ENCODE peak calls at places on chromosome 3, in five cellular contexts. G is mucosa of gallbladder; S is NCI-H526 treated with DMSO at 0.1 percent for 48 hours; M is activated T-cell treated with anti-CD3 and anti-CD28 coated beads, Interleukin-2, amount 50 U/mL, for 72 hours; J is NCI-H774. K is an unnamed sample.

GRCh38 chr3:11382146-11382545 is 109.9 kb downstream of the ATG7 start:
- DNase-seq in G (no peak), S (no peak), M (no peak), J (no peak), K (no peak)

GRCh38 chr3:193744822-193745684 is 152.0 kb downstream of the OPA1 start:
- DNase-seq in G (no peak), S (no peak), M (no peak), J (peak; percentile 58), K (peak; percentile 35)

GRCh38 chr3:21665444-21665843 is 85.6 kb downstream of the ZNF385D start:
- DNase-seq in G (no peak), S (no peak), M (no peak), J (no peak), K (no peak)

GRCh38 chr3:124248471-124249028 is 256.6 kb upstream of the ROPN1 start:
- DNase-seq in G (peak; percentile 78), S (no peak), M (no peak), J (no peak), K (no peak)

GRCh38 chr3:31077021-31077601 is 182.7 kb upstream of the GADL1 start:
- DNase-seq in G (no peak), S (no peak), M (peak; percentile 75), J (no peak), K (no peak)

GRCh38 chr3:101779808-101780366 is 876 bp downstream of the NXPE3 start:
- DNase-seq in G (no peak), S (no peak), M (no peak), J (no peak), K (no peak)

GRCh38 chr3:57752307-57752706 is 3.8 kb upstream of the SLMAP start:
- DNase-seq in G (peak; percentile 15), S (no peak), M (no peak), J (no peak), K (no peak)

GRCh38 chr3:106397004-106397403 is 528.2 kb upstream of the CBLB start:
- DNase-seq in G (no peak), S (no peak), M (no peak), J (no peak), K (no peak)

GRCh38 chr3:130516645-130517512 is at the start of gene COL6A6:
- DNase-seq in G (no peak), S (no peak), M (no peak), J (no peak), K (no peak)

GRCh38 chr3:115697263-115698053 is 74.1 kb downstream of the GAP43 start:
- DNase-seq in G (no peak), S (no peak), M (no peak), J (no peak), K (no peak)

GRCh38 chr3:108014943-108015342 is 75.9 kb downstream of the CD47 start:
- DNase-seq in G (no peak), S (no peak), M (no peak), J (no peak), K (no peak)

GRCh38 chr3:20324664-20325478 is 138.9 kb upstream of the SGO1 start:
- DNase-seq in G (no peak), S (no peak), M (no peak), J (no peak), K (no peak)

GRCh38 chr3:114796796-114797195 is 350.3 kb downstream of the ZBTB20 start:
- DNase-seq in G (no peak), S (no peak), M (no peak), J (no peak), K (no peak)

GRCh38 chr3:194318511-194319161 is 32.5 kb downstream of the CPN2 start:
- DNase-seq in G (no peak), S (no peak), M (no peak), J (no peak), K (no peak)

GRCh38 chr3:37546876-37547275 is 314.8 kb upstream of the CTDSPL start:
- DNase-seq in G (no peak), S (no peak), M (no peak), J (no peak), K (no peak)

GRCh38 chr3:48607519-48607918 is 1.9 kb downstream of the UQCRC1 start:
- DNase-seq in G (no peak), S (no peak), M (peak; percentile 21), J (no peak), K (no peak)

GRCh38 chr3:73499787-73500186 is 125.0 kb downstream of the PDZRN3 start:
- DNase-seq in G (no peak), S (no peak), M (no peak), J (no peak), K (no peak)

GRCh38 chr3:128348805-128349531 is 117.7 kb downstream of the DNAJB8 start:
- DNase-seq in G (no peak), S (no peak), M (no peak), J (no peak), K (peak; percentile 84)

GRCh38 chr3:2098398-2099027 is at the start of gene CNTN4:
- DNase-seq in G (peak; percentile 51), S (peak; percentile 78), M (peak; percentile 31), J (peak; percentile 89), K (peak; percentile 8)

GRCh38 chr3:150793641-150794040 is 30.7 kb upstream of the SIAH2 start:
- DNase-seq in G (no peak), S (no peak), M (no peak), J (no peak), K (no peak)

GRCh38 chr3:179056326-179056725 is 15.3 kb downstream of the ZMAT3 start:
- DNase-seq in G (no peak), S (no peak), M (no peak), J (no peak), K (no peak)

K was measured in NCI-H2029 treated with DMSO at 0.1 percent for 48 hours.